ENCODE peak calls at places on chromosome 10, in four cellular contexts. W is mesenchymal stem cell, X is BE2C, P is lung. K is an unnamed sample.
A peak's percentile ranks its signal among the peaks of the same experiment; 100 is the strongest.

GRCh38 chr10:124652200-124652599 is 92.0 kb downstream of the FAM53B start:
- DNase-seq in W (no peak), X (no peak), P (no peak), K (no peak)

GRCh38 chr10:117536862-117537435 is 5.6 kb upstream of the EMX2 start:
- DNase-seq in X (no peak), W (no peak), P (no peak), K (no peak)

GRCh38 chr10:3198900-3199299 is 26.3 kb upstream of the PITRM1 start:
- DNase-seq in P (no peak), X (no peak), W (no peak), K (no peak)

GRCh38 chr10:80260295-80261243 is 28.9 kb downstream of the MAT1A start:
- DNase-seq in W (peak; percentile 30), P (no peak), X (peak; percentile 40), K (peak; percentile 58)

GRCh38 chr10:105258036-105258673 is 617.1 kb downstream of the SORCS3 start:
- DNase-seq in P (no peak), X (no peak), W (no peak), K (no peak)

GRCh38 chr10:61899997-61900828 is 1.3 kb upstream of the ARID5B start:
- DNase-seq in X (peak; percentile 69), P (peak; percentile 66), W (peak; percentile 91), K (peak; percentile 52)

GRCh38 chr10:119191881-119192280 is 13.3 kb upstream of the PRDX3 start:
- DNase-seq in X (no peak), P (no peak), W (no peak), K (no peak)

GRCh38 chr10:91909178-91909677 is at the start of gene FGFBP3:
- DNase-seq in X (peak; percentile 57), P (no peak), W (peak; percentile 77), K (peak; percentile 84)

GRCh38 chr10:69088801-69089501 is 1.0 kb downstream of the SRGN start:
- DNase-seq in W (no peak), X (no peak), P (no peak), K (no peak)

GRCh38 chr10:93593749-93594148 is 7.3 kb downstream of the RBP4 start:
- DNase-seq in W (no peak), P (no peak), X (no peak), K (no peak)

GRCh38 chr10:69718951-69719350 is 82.8 kb upstream of the COL13A1 start:
- DNase-seq in X (no peak), P (no peak), W (peak; percentile 36), K (no peak)

GRCh38 chr10:17457083-17457482 is 2.7 kb upstream of the ST8SIA6 start:
- DNase-seq in W (no peak), P (no peak), X (no peak), K (no peak)

GRCh38 chr10:112303528-112303927 is 20.3 kb downstream of the TECTB start:
- DNase-seq in W (no peak), X (no peak), P (no peak), K (no peak)

GRCh38 chr10:97597778-97598177 is 8.3 kb downstream of the C10orf62 start:
- DNase-seq in P (no peak), X (no peak), W (no peak), K (no peak)

GRCh38 chr10:43881657-43882056 is 233.0 kb upstream of the ZNF32 start:
- DNase-seq in P (no peak), W (no peak), X (no peak), K (no peak)

GRCh38 chr10:12720217-12720981 is 281.1 kb downstream of the CCDC3 start:
- DNase-seq in X (peak; percentile 18), W (peak; percentile 89), P (peak; percentile 94), K (peak; percentile 73)

GRCh38 chr10:73774637-73775036 is 7.2 kb upstream of the CHCHD1 start:
- DNase-seq in X (no peak), W (peak; percentile 43), P (no peak), K (no peak)

GRCh38 chr10:77925795-77926565 is 575 bp downstream of the DLG5 start:
- DNase-seq in W (peak; percentile 47), X (peak; percentile 56), P (peak; percentile 56), K (peak; percentile 66)

GRCh38 chr10:124323145-124323725 is 95.5 kb downstream of the OAT start:
- DNase-seq in P (no peak), X (no peak), W (peak; percentile 66), K (no peak)

GRCh38 chr10:60726253-60726652 is 52.0 kb upstream of the CDK1 start:
- DNase-seq in X (no peak), W (no peak), P (no peak), K (no peak)

GRCh38 chr10:88194041-88194887 is 330.8 kb downstream of the PTEN start:
- DNase-seq in P (no peak), W (no peak), X (no peak), K (no peak)

GRCh38 chr10:75600833-75601232 is 169.4 kb downstream of the LRMDA start:
- DNase-seq in W (no peak), X (no peak), P (no peak), K (no peak)

GRCh38 chr10:127977368-127978009 is 70.6 kb downstream of the PTPRE start:
- DNase-seq in P (peak; percentile 64), X (no peak), W (peak; percentile 97), K (peak; percentile 64)

GRCh38 chr10:96304241-96304640 is at the start of gene DNTT:
- DNase-seq in P (no peak), W (no peak), X (no peak), K (no peak)
- H3K9me3 ChIP-seq in P (no peaks in the 10 kb centered on the region), W (no peaks in the 10 kb centered on the region), X (no peaks in the 10 kb centered on the region), K (no peaks in the 10 kb centered on the region)

GRCh38 chr10:129760003-129760315 is 204.1 kb downstream of the EBF3 start:
- DNase-seq in X (no peak), W (no peak), P (no peak), K (no peak)

GRCh38 chr10:129760416-129760815 is 203.7 kb downstream of the EBF3 start:
- DNase-seq in P (no peak), W (no peak), X (no peak), K (no peak)

GRCh38 chr10:129761981-129762956 is 201.8 kb downstream of the EBF3 start:
- DNase-seq in W (no peak), X (no peak), P (no peak), K (no peak)

GRCh38 chr10:129761166-129761565 is 202.9 kb downstream of the EBF3 start:
- DNase-seq in W (no peak), P (no peak), X (no peak), K (no peak)

GRCh38 chr10:129761573-129761972 is 202.5 kb downstream of the EBF3 start:
- DNase-seq in P (no peak), W (no peak), X (no peak), K (no peak)
- H3K9me3 ChIP-seq in P (peaks cover 2% of the 10 kb centered on the region), W (no peaks in the 10 kb centered on the region), X (no peaks in the 10 kb centered on the region), K (no peaks in the 10 kb centered on the region)

DNA sequence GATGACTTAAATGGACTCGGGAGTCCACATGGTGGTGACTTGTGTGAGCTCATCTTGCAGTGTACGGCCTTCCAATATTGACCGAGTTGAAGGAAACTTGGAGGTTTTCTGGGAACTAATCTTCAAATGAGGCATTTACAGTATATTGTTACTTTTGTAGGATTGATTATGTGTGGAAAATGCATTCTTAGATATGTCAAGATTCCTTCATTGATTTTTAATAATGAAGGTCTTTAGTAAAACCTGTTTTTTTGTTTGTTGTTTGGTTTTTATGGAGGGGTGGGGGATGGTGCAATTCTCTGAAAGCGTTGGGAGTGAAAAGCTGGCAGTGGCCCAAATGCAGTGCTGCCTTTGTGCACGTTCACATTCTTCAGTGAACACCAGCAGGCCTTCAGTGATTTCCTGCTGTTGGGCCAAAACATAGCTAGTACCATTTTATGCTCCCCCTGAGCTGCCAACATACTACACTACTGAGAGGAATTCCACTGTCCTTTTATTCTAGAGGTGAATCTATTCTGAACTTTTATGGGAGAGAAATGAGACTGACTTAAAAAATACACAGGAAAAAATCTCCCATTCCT is 50.4 kb downstream of the CCNY start:
- DNase-seq in P (no peak), X (peak; percentile 37), W (peak; percentile 37), K (no peak)
- H3K9me3 ChIP-seq in P (peaks cover 4% of the 10 kb centered on the region), X (peaks cover 2% of the 10 kb centered on the region), W (peaks cover 16% of the 10 kb centered on the region), K (peaks cover 10% of the 10 kb centered on the region)

DNA sequence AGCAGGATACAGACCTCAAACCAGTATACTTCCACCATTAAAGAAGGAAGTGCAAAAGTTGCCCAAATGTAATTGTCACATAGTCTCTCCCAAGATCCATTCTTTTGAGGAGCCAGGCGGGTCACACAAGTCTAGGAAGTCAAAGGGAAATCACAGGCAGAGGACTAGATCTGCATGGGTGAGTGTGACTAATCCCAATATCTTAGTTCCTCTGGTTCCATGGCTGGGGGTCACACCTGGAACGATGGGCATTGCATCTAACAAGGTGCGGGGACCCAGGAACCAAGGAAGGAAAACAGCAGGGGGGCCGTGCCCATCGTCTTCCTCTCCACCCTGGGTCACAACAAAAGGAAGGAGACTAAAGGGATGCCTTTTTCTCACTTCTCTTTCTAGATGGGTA is 1138.8 kb downstream of the XPNPEP1 start:
- DNase-seq in X (no peak), W (no peak), P (no peak), K (no peak)
- H3K9me3 ChIP-seq in X (no peaks in the 10 kb centered on the region), W (peaks cover 7% of the 10 kb centered on the region), P (peaks cover 3% of the 10 kb centered on the region), K (peaks cover 4% of the 10 kb centered on the region)

DNA sequence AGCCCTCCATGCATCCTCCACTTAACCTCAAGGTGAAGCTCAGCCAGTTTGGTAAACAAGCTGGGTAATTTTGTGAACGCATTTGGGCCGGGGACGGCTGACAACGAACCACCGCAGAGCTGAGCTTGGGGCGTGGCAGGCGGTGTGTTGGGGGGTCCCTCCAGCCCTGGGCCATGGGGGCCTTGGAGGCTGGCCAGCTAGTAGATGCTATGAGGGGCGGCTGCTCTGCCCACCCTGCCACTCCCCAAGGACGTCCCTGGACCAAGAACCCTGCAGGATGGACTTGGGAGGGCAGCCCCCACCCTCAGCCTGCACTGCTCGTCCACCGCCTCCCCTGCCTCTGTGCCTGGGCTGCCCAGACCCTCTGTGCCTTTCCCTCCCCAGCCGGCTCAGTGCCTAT is 12.0 kb upstream of the SCART1 start:
- DNase-seq in P (peak; percentile 22), W (no peak), X (no peak), K (peak; percentile 3)
- H3K9me3 ChIP-seq in P (peaks cover 21% of the 10 kb centered on the region), W (peaks cover 3% of the 10 kb centered on the region), X (no peaks in the 10 kb centered on the region), K (peaks cover 6% of the 10 kb centered on the region)

GRCh38 chr10:131438665-131439064 is 127.1 kb upstream of the TCERG1L start:
- DNase-seq in P (no peak), W (no peak), X (no peak), K (no peak)
- H3K9me3 ChIP-seq in P (no peaks in the 10 kb centered on the region), W (no peaks in the 10 kb centered on the region), X (no peaks in the 10 kb centered on the region), K (no peaks in the 10 kb centered on the region)

GRCh38 chr10:131082201-131082850 is 229.2 kb downstream of the TCERG1L start:
- DNase-seq in P (no peak), W (no peak), X (no peak), K (no peak)
- H3K9me3 ChIP-seq in P (peaks cover 4% of the 10 kb centered on the region), W (no peaks in the 10 kb centered on the region), X (no peaks in the 10 kb centered on the region), K (no peaks in the 10 kb centered on the region)

DNA sequence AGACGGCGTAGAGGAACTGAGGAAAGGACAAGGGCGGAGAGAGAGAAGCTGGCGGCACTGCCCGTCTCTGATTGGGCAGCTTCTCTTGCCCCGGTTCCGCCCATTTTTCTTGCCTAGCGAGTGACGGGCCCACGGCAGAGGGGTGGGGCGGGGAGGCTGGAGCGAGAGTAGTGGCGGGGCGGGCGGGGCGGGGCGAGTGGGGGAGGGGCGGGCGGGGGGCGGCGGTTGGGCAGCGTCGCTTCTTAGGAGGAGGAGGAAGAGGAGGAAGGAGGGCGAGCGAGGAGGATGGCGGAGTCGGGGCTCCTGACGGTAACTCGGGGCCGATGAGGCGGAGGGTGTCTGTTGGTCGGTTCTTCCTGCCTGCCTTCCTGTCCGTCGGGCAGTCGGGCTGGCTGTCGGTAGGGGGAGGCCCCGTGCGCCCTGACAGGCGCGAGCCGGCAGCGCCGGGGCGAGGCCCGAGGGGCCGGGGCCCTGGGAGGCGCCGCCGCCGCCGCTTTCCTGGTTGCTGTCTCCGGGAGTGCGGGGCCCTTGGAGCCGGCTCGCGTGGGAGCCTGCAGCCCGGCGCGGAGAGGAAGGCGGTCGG is at the start of gene SHOC2:
- DNase-seq in X (peak; percentile 99), W (no peak), P (peak; percentile 99), K (peak; percentile 99)
- H3K9me3 ChIP-seq in X (no peaks in the 10 kb centered on the region), W (no peaks in the 10 kb centered on the region), P (no peaks in the 10 kb centered on the region), K (no peaks in the 10 kb centered on the region)

GRCh38 chr10:130336612-130337304 is 200.6 kb downstream of the GLRX3 start:
- DNase-seq in X (no peak), P (no peak), W (no peak), K (peak; percentile 50)
- H3K9me3 ChIP-seq in X (no peaks in the 10 kb centered on the region), P (peaks cover 1% of the 10 kb centered on the region), W (no peaks in the 10 kb centered on the region), K (no peaks in the 10 kb centered on the region)